ENCODE peak calls at places on chromosomes 1 and 21, in ten cellular contexts. P, D, E, X, U, L, F, T, C and N are unnamed samples.

GRCh38 chr1:55428236-55428635 is 213.1 kb upstream of the USP24 start:
- DNase-seq in D (no peak), E (no peak), P (no peak), F (no peak), X (no peak), C (no peak), U (no peak), L (no peak), T (no peak), N (no peak)

GRCh38 chr1:42211224-42211623 is 46.7 kb upstream of the GUCA2A start:
- DNase-seq in P (no peak), C (no peak), U (no peak), T (no peak), D (no peak), L (no peak), X (no peak), F (peak), E (no peak), N (peak)

GRCh38 chr1:109231085-109231484 is 17.4 kb downstream of the SARS1 start:
- DNase-seq in L (no peak), E (no peak), U (no peak), D (no peak), F (no peak), X (no peak), T (no peak), C (no peak), P (no peak), N (no peak)

GRCh38 chr1:95116666-95117206 is 419 bp upstream of the TLCD4 start:
- DNase-seq in X (peak), D (peak), T (peak), E (peak), P (no peak), L (peak), F (peak), C (peak), U (peak), N (peak)

GRCh38 chr1:58927722-58928085 is 143.9 kb upstream of the JUN start:
- DNase-seq in F (no peak), C (no peak), U (no peak), L (no peak), E (no peak), T (no peak), D (no peak), P (no peak), X (no peak), N (peak)

GRCh38 chr1:164726235-164726634 is 167.3 kb downstream of the PBX1 start:
- DNase-seq in F (peak), C (no peak), U (no peak), P (no peak), T (no peak), X (peak), L (no peak), D (no peak), E (no peak), N (peak)

GRCh38 chr1:111475706-111476105 is 1.9 kb downstream of the C1orf162 start:
- DNase-seq in C (no peak), F (no peak), L (no peak), D (no peak), U (peak), T (no peak), P (no peak), E (no peak), X (no peak), N (no peak)

GRCh38 chr1:231203259-231204057 is 37.6 kb upstream of the GNPAT start:
- DNase-seq in X (no peak), T (no peak), F (no peak), P (no peak), U (no peak), E (no peak), D (no peak), L (no peak), C (no peak), N (no peak)

GRCh38 chr1:84319662-84320061 is 18.2 kb downstream of the SAMD13 start:
- DNase-seq in P (no peak), T (no peak), U (no peak), C (no peak), L (no peak), D (no peak), X (no peak), E (no peak), F (no peak), N (no peak)

GRCh38 chr1:33237579-33237978 is 18.7 kb upstream of the ZNF362 start:
- DNase-seq in F (no peak), L (no peak), P (no peak), T (no peak), C (no peak), D (no peak), E (no peak), X (no peak), U (no peak), N (no peak)

GRCh38 chr1:101017448-101017847 is 8.1 kb downstream of the DPH5 start:
- DNase-seq in D (no peak), F (no peak), E (no peak), C (no peak), U (no peak), X (no peak), T (no peak), P (no peak), L (no peak), N (no peak)

GRCh38 chr21:35909456-35910178 is 150.7 kb downstream of the SETD4 start:
- DNase-seq in L (no peak), F (no peak), D (no peak), T (no peak), E (no peak), X (peak), C (no peak), U (no peak), P (no peak), N (peak)

GRCh38 chr1:27137544-27138075 is 17.3 kb downstream of the SLC9A1 start:
- DNase-seq in T (peak), X (no peak), F (no peak), P (no peak), D (peak), U (peak), C (peak), E (peak), L (no peak), N (no peak)

GRCh38 chr21:33185852-33186251 is 43.9 kb upstream of the IFNAR2 start:
- DNase-seq in C (no peak), F (no peak), L (no peak), E (no peak), U (peak), T (no peak), P (no peak), X (no peak), D (no peak), N (no peak)

GRCh38 chr1:8860738-8861516 is 17.6 kb downstream of the ENO1 start:
- DNase-seq in L (no peak), E (no peak), U (no peak), T (no peak), D (no peak), C (no peak), X (no peak), F (no peak), P (no peak), N (no peak)

GRCh38 chr21:45938453-45938755 is 43.2 kb upstream of the COL6A1 start:
- DNase-seq in F (no peak), T (no peak), L (no peak), U (no peak), E (no peak), P (no peak), D (peak), C (no peak), X (no peak), N (no peak)

GRCh38 chr1:30729906-30730305 is 6.5 kb upstream of the MATN1 start:
- DNase-seq in U (no peak), X (no peak), P (no peak), T (no peak), D (no peak), C (no peak), F (no peak), L (no peak), E (no peak), N (no peak)

GRCh38 chr21:34052171-34052570 is 21.2 kb upstream of the MRPS6 start:
- DNase-seq in D (no peak), T (no peak), U (no peak), F (no peak), P (no peak), C (no peak), E (no peak), L (no peak), X (no peak), N (no peak)

GRCh38 chr1:150973826-150974579 is 632 bp downstream of the CERS2 start:
- DNase-seq in U (peak), F (no peak), T (peak), E (peak), C (peak), X (no peak), L (peak), P (no peak), D (peak), N (no peak)

GRCh38 chr1:171769171-171769570 is 12.3 kb upstream of the METTL13 start:
- DNase-seq in E (no peak), L (no peak), D (no peak), C (no peak), X (no peak), P (no peak), U (no peak), F (no peak), T (no peak), N (no peak)

GRCh38 chr21:46210378-46211136 is 18.0 kb downstream of the LSS start:
- DNase-seq in D (no peak), L (no peak), E (no peak), X (no peak), T (no peak), U (no peak), P (no peak), F (no peak), C (no peak), N (no peak)

GRCh38 chr1:213276236-213276635 is 225.2 kb downstream of the RPS6KC1 start:
- DNase-seq in E (no peak), P (no peak), X (no peak), U (no peak), L (no peak), C (no peak), D (no peak), T (no peak), F (no peak), N (no peak)

GRCh38 chr1:81157686-81158085 is 643.0 kb upstream of the ADGRL2 start:
- DNase-seq in F (no peak), T (no peak), L (no peak), P (no peak), X (no peak), E (no peak), D (no peak), C (no peak), U (no peak), N (peak)

GRCh38 chr1:29991815-29992214 is 731.6 kb downstream of the MATN1 start:
- DNase-seq in D (no peak), T (no peak), C (no peak), U (peak), E (no peak), X (no peak), F (no peak), P (no peak), L (no peak), N (no peak)

GRCh38 chr1:53390261-53390660 is 62.4 kb upstream of the LRP8 start:
- DNase-seq in P (no peak), F (no peak), C (no peak), X (no peak), T (no peak), E (peak), L (peak), U (no peak), D (no peak), N (no peak)

GRCh38 chr1:28449904-28450303 is 55.9 kb upstream of the RCC1 start:
- DNase-seq in D (peak), F (no peak), X (peak), U (no peak), C (no peak), L (no peak), E (no peak), P (no peak), T (no peak), N (peak)

GRCh38 chr1:172359531-172359991 is 60.9 kb upstream of the C1orf105 start:
- DNase-seq in L (peak), E (no peak), C (peak), U (no peak), T (no peak), F (no peak), X (peak), P (no peak), D (no peak), N (peak)

GRCh38 chr1:40409467-40409866 is 35.9 kb downstream of the SMAP2 start:
- DNase-seq in L (no peak), E (no peak), T (no peak), F (no peak), P (no peak), C (no peak), X (no peak), U (no peak), D (no peak), N (no peak)

GRCh38 chr1:188314557-188315137 is 1485.9 kb downstream of the PLA2G4A start:
- DNase-seq in L (no peak), D (peak), U (no peak), P (no peak), C (no peak), F (no peak), X (no peak), T (no peak), E (no peak), N (no peak)

GRCh38 chr1:110746644-110747259 is 72.0 kb upstream of the KCNA3 start:
- DNase-seq in F (peak), U (peak), L (no peak), C (peak), D (no peak), P (no peak), T (no peak), E (peak), X (peak), N (peak)

GRCh38 chr1:200359610-200360163 is 50.1 kb downstream of the ZNF281 start:
- DNase-seq in E (no peak), F (peak), T (no peak), U (no peak), L (no peak), D (no peak), X (no peak), P (no peak), C (no peak), N (peak)

DNA sequence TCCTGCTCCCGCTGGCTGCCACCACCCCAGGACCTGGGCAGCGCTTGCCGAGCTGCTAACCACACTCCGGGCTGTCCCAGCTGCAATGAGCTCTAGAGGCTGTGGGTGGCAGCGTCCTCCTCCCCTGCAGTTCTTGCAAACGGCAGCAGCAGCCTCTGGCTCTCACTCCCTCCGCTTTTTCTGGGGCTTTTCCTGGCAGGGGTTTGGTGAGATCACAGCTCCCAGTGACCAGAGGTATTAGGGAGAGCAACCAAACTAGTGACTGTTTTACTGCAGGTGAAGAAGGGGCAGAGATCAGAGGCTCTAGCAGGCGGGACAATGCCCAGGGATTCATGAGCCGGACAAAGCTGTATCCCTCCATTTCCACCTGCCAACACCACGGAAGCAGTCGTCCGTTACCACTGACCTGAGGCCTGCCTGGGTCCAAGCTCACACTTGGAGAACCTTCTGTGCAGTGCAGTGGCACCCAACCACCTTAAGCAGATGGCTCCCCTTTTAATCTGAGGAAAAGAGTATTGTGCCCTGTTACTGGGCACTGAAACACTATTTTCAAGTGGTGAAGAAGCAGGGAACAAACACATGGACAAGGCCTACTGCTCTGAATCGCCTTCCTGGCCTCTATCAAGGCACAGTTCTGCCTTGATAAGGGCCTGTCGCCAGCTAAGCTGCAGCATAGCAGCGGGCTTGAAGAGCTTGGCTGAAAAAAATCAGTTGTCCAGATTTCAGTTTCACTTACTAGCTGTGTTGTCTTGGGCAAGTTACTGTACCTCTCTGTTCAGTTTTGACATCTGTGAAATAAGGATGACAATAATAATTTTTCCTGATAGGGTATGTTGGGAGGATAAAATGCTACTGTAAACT is at the start of gene F5:
- DNase-seq in X (peak), C (peak), U (peak), T (peak), L (peak), F (peak), D (peak), P (no peak), E (peak), N (peak)
- H3K4me3 ChIP-seq in X (no peak), C (no peak), U (peak), T (peak), L (no peak), F (no peak), D (peak), P (peak), E (no peak), N (no peak)

DNA sequence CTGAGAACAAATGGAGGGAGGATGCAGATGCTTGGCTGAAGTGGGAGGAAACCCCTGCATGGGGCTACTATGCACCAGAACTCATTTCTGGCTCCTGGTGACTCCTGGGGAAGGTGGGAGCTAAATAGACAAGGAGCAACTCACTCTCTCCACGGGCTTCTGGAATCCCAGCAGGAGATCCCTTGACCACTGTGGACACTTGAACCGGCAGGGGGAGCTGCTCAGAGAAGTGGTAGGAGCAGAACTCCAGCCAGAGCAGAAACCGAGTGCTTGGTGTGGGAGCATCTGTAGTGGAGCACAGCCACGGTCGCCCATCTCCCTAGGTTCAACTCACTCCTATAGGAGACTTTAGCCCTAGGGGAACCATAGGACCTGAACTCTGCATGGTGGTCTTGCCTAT is 205.6 kb upstream of the GJB5 start:
- DNase-seq in X (no peak), C (peak), L (peak), E (no peak), T (no peak), F (no peak), D (no peak), U (no peak), P (no peak), N (no peak)
- TF ChIP-seq CTCF in X (no peak), C (peak), L (no peak), E (peak), T (no peak), F (no peak), D (no peak), U (no peak), P (no peak), N (no peak)

DNA sequence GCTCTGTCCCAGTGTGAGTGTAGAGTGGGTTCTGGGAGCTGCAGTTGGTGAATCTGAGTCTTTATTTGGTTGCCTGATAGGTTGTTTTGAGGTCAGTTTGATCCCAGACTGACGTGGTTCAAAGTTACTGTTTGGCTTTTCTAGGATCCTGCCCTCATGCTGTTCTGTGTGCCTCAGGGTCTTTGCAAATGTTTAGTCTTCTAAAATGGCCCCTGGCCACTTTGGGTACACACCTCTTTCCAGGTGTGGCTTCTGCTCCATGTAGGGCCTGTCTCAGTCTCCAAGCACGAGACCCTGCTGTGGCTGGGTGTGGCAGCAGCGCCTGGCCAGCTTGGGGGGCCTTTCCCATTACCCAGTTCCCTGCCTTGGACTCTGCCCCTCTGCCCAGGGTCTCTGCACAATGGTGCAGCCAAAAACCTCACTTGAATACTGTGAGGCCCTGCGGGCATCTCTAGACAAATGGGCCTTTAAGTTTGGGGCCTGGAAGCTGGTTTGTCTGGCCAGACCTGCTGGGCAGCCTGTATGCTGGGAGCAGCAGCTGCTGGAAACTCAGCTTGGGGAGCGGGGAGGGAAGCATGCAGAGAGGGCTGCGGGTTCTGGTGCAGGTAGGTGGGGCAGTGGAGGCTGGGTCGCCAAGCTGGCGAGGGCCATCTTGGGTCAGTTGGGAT is 5.6 kb downstream of the PTPRF start:
- DNase-seq in C (no peak), E (no peak), P (no peak), X (no peak), T (peak), L (peak), D (no peak), U (no peak), F (no peak), N (no peak)
- H3K4me3 ChIP-seq in C (no peak), E (no peak), P (no peak), X (no peak), T (no peak), L (no peak), D (no peak), U (no peak), F (no peak), N (no peak)

DNA sequence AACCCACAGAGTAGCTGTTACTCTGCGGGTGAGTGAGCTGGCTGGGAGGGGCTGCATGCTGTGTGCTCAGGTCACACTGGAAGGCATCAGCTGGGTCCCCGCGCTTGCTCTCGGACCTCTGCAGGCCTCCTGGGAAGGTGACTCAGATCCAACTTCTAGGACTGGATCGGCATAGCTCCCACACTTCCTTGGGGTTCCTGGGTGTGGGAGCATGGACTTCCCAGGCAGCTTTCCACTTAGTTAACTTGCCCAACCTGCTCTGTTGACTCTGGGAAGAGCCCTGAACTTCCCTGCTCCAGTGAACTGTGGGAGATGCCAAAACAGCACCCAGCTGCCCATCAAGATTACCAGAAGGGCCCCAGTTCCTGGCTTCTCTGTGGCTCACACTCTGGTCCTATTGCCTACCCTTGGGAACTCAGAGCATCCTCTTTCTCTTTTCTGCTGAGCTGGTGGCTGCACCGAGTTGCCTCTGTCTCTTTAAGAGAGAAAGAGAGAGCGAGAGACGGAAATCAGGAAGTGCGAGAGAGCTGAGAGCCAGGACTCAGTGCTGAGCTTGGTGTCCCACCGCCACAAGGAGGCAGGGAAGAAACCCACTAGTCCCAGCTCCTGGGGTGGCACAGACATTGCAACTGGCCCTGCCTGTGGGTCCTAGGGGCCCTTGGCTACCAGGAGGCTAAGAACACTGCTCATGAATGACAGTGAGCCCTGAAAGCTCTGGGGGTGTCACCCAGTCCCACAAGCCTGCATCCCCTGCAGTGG is at the start of gene IKBKE:
- DNase-seq in L (peak), U (peak), X (peak), F (peak), E (peak), C (peak), T (peak), D (no peak), P (no peak), N (peak)
- TF ChIP-seq CTCF in L (peak), U (no peak), X (peak), F (peak), E (no peak), C (peak), T (no peak), D (peak), P (peak), N (peak)

GRCh38 chr21:42524341-42525227 is 10.9 kb downstream of the SLC37A1 start:
- DNase-seq in U (peak), D (no peak), T (peak), E (peak), C (peak), X (peak), L (peak), F (peak), P (no peak), N (peak)
- H3K4me3 ChIP-seq in U (peak), D (no peak), T (peak), E (no peak), C (no peak), X (peak), L (peak), F (peak), P (peak), N (peak)